ENCODE peak calls at places on chromosomes 11 and 22, in five cellular contexts. One of them, this sample, is unnamed.

GRCh38 chr11:91997178-91997577 is 227.4 kb upstream of the FAT3 start:
- DNase-seq in GM10248: no peak
- DNase-seq in Caco-2: no peak
- DNase-seq in fibroblast of pulmonary artery: no peak
- DNase-seq in GM13976: no peak
- DNase-seq in this sample: no peak

GRCh38 chr22:48635825-48636224 is 1191.8 kb downstream of the BRD1 start:
- DNase-seq in GM10248: no peak
- DNase-seq in Caco-2: no peak
- DNase-seq in fibroblast of pulmonary artery: no peak
- DNase-seq in GM13976: no peak
- DNase-seq in this sample: no peak

GRCh38 chr11:131591051-131591461 is 220.6 kb downstream of the NTM start:
- DNase-seq in GM10248: no peak
- DNase-seq in Caco-2: no peak
- DNase-seq in fibroblast of pulmonary artery: no peak
- DNase-seq in GM13976: no peak
- DNase-seq in this sample: no peak

GRCh38 chr11:75508051-75508561 is 17.6 kb downstream of the GDPD5 start:
- DNase-seq in GM10248: peak
- DNase-seq in Caco-2: no peak
- DNase-seq in fibroblast of pulmonary artery: no peak
- DNase-seq in GM13976: no peak
- DNase-seq in this sample: no peak

GRCh38 chr11:124920870-124921609 is 2.0 kb downstream of the HEPN1 start:
- DNase-seq in GM10248: peak
- DNase-seq in Caco-2: no peak
- DNase-seq in fibroblast of pulmonary artery: peak
- DNase-seq in GM13976: peak
- DNase-seq in this sample: peak

GRCh38 chr11:110679323-110679980 is 32.8 kb downstream of the ARHGAP20 start:
- DNase-seq in GM10248: no peak
- DNase-seq in Caco-2: no peak
- DNase-seq in fibroblast of pulmonary artery: peak
- DNase-seq in GM13976: no peak
- DNase-seq in this sample: no peak

GRCh38 chr22:49350441-49351121 is 477.1 kb downstream of the BRD1 start:
- DNase-seq in GM10248: no peak
- DNase-seq in Caco-2: no peak
- DNase-seq in fibroblast of pulmonary artery: no peak
- DNase-seq in GM13976: no peak
- DNase-seq in this sample: no peak

GRCh38 chr11:108027057-108027456 is 18.4 kb downstream of the CUL5 start:
- DNase-seq in GM10248: no peak
- DNase-seq in Caco-2: peak
- DNase-seq in fibroblast of pulmonary artery: no peak
- DNase-seq in GM13976: no peak
- DNase-seq in this sample: no peak

GRCh38 chr22:26298605-26299310 is 129.5 kb downstream of the SEZ6L start:
- DNase-seq in GM10248: no peak
- DNase-seq in Caco-2: no peak
- DNase-seq in fibroblast of pulmonary artery: no peak
- DNase-seq in GM13976: no peak
- DNase-seq in this sample: no peak

GRCh38 chr11:133821776-133822175 is 23.5 kb downstream of the SPATA19 start:
- DNase-seq in GM10248: peak
- DNase-seq in Caco-2: peak
- DNase-seq in fibroblast of pulmonary artery: peak
- DNase-seq in GM13976: peak
- DNase-seq in this sample: no peak

GRCh38 chr22:39818050-39818449 is 75.5 kb downstream of the ENTHD1 start:
- DNase-seq in GM10248: no peak
- DNase-seq in Caco-2: no peak
- DNase-seq in fibroblast of pulmonary artery: no peak
- DNase-seq in GM13976: no peak
- DNase-seq in this sample: no peak

GRCh38 chr22:46777609-46777970 is 15.1 kb downstream of the TBC1D22A start:
- DNase-seq in GM10248: peak
- DNase-seq in Caco-2: no peak
- DNase-seq in fibroblast of pulmonary artery: no peak
- DNase-seq in GM13976: peak
- DNase-seq in this sample: no peak

GRCh38 chr11:65915821-65916251 is 3.0 kb downstream of the C11orf68 start:
- DNase-seq in GM10248: no peak
- DNase-seq in Caco-2: no peak
- DNase-seq in fibroblast of pulmonary artery: peak
- DNase-seq in GM13976: no peak
- DNase-seq in this sample: no peak

GRCh38 chr11:13051257-13051656 is 42.1 kb downstream of the RASSF10 start:
- DNase-seq in GM10248: no peak
- DNase-seq in Caco-2: no peak
- DNase-seq in fibroblast of pulmonary artery: no peak
- DNase-seq in GM13976: no peak
- DNase-seq in this sample: no peak

GRCh38 chr22:22342697-22343602 is 98.4 kb downstream of the VPREB1 start:
- DNase-seq in GM10248: peak
- DNase-seq in Caco-2: peak
- DNase-seq in fibroblast of pulmonary artery: peak
- DNase-seq in GM13976: peak
- DNase-seq in this sample: no peak

GRCh38 chr11:65132988-65133700 is 1.2 kb downstream of the SYVN1 start:
- DNase-seq in GM10248: peak
- DNase-seq in Caco-2: peak
- DNase-seq in fibroblast of pulmonary artery: no peak
- DNase-seq in GM13976: peak
- DNase-seq in this sample: no peak

GRCh38 chr11:64060861-64061444 is 25.2 kb downstream of the FLRT1 start:
- DNase-seq in GM10248: peak
- DNase-seq in Caco-2: no peak
- DNase-seq in fibroblast of pulmonary artery: peak
- DNase-seq in GM13976: peak
- DNase-seq in this sample: no peak

GRCh38 chr11:10590516-10590915 is 22.1 kb upstream of the LYVE1 start:
- DNase-seq in GM10248: no peak
- DNase-seq in Caco-2: no peak
- DNase-seq in fibroblast of pulmonary artery: no peak
- DNase-seq in GM13976: no peak
- DNase-seq in this sample: no peak

GRCh38 chr11:27204527-27204926 is 158.5 kb downstream of the CCDC34 start:
- DNase-seq in GM10248: no peak
- DNase-seq in Caco-2: peak
- DNase-seq in fibroblast of pulmonary artery: no peak
- DNase-seq in GM13976: no peak
- DNase-seq in this sample: no peak

GRCh38 chr11:15801126-15801525 is 555.2 kb downstream of the SOX6 start:
- DNase-seq in GM10248: no peak
- DNase-seq in Caco-2: no peak
- DNase-seq in fibroblast of pulmonary artery: no peak
- DNase-seq in GM13976: no peak
- DNase-seq in this sample: no peak

GRCh38 chr11:57513911-57514537 is 1.5 kb downstream of the SLC43A1 start:
- DNase-seq in GM10248: peak
- DNase-seq in Caco-2: peak
- DNase-seq in fibroblast of pulmonary artery: peak
- DNase-seq in GM13976: peak
- DNase-seq in this sample: no peak

GRCh38 chr11:19216021-19216420 is 14.2 kb upstream of the CSRP3 start:
- DNase-seq in GM10248: no peak
- DNase-seq in Caco-2: no peak
- DNase-seq in fibroblast of pulmonary artery: no peak
- DNase-seq in GM13976: no peak
- DNase-seq in this sample: no peak

GRCh38 chr11:19220903-19221682 is 19.3 kb upstream of the CSRP3 start:
- DNase-seq in GM10248: no peak
- DNase-seq in Caco-2: peak
- DNase-seq in fibroblast of pulmonary artery: peak
- DNase-seq in GM13976: no peak
- DNase-seq in this sample: no peak

GRCh38 chr11:19216709-19217374 is 15.1 kb upstream of the CSRP3 start:
- DNase-seq in GM10248: no peak
- DNase-seq in Caco-2: no peak
- DNase-seq in fibroblast of pulmonary artery: no peak
- DNase-seq in GM13976: no peak
- DNase-seq in this sample: no peak

GRCh38 chr11:19218216-19218615 is 16.4 kb upstream of the CSRP3 start:
- DNase-seq in GM10248: no peak
- DNase-seq in Caco-2: no peak
- DNase-seq in fibroblast of pulmonary artery: no peak
- DNase-seq in GM13976: no peak
- DNase-seq in this sample: no peak

GRCh38 chr11:19218801-19219460 is 17.1 kb upstream of the CSRP3 start:
- DNase-seq in GM10248: no peak
- DNase-seq in Caco-2: no peak
- DNase-seq in fibroblast of pulmonary artery: peak
- DNase-seq in GM13976: no peak
- DNase-seq in this sample: no peak
- TF ChIP-seq CTCF in GM10248: no peak
- TF ChIP-seq CTCF in Caco-2: no peak
- TF ChIP-seq CTCF in fibroblast of pulmonary artery: no peak
- TF ChIP-seq CTCF in GM13976: no peak
- TF ChIP-seq CTCF in this sample: no peak

GRCh38 chr22:17077255-17077654 is 7.5 kb upstream of the IL17RA start:
- DNase-seq in GM10248: no peak
- DNase-seq in Caco-2: no peak
- DNase-seq in fibroblast of pulmonary artery: no peak
- DNase-seq in GM13976: no peak
- DNase-seq in this sample: no peak

GRCh38 chr22:17072877-17073276 is 11.9 kb upstream of the IL17RA start:
- DNase-seq in GM10248: no peak
- DNase-seq in Caco-2: no peak
- DNase-seq in fibroblast of pulmonary artery: no peak
- DNase-seq in GM13976: no peak
- DNase-seq in this sample: no peak

GRCh38 chr22:17079572-17079971 is 5.2 kb upstream of the IL17RA start:
- DNase-seq in GM10248: no peak
- DNase-seq in Caco-2: no peak
- DNase-seq in fibroblast of pulmonary artery: no peak
- DNase-seq in GM13976: no peak
- DNase-seq in this sample: no peak

DNA sequence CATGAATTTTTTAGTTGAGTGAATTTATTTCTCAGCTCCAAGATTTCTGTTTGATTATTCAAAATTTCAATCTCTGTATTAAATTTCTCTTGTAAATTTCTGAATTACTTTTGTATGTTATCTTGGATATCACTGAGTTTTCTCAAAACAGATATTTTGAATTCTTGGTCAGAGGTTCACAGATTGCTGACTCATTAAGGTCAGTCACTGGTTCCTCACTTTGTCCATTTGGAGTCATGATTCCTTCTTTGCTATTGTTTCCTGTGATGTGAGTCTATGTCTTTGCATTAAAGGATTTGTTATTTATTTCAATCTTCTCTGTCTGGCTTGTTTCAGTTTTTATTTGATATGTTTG is 10.2 kb upstream of the IL17RA start:
- DNase-seq in GM10248: no peak
- DNase-seq in Caco-2: no peak
- DNase-seq in fibroblast of pulmonary artery: no peak
- DNase-seq in GM13976: no peak
- DNase-seq in this sample: no peak
- TF ChIP-seq CTCF in GM10248: no peak
- TF ChIP-seq CTCF in Caco-2: no peak
- TF ChIP-seq CTCF in fibroblast of pulmonary artery: no peak
- TF ChIP-seq CTCF in GM13976: no peak
- TF ChIP-seq CTCF in this sample: no peak

GRCh38 chr11:123235117-123235686 is 40.2 kb upstream of the CLMP start:
- DNase-seq in GM10248: no peak
- DNase-seq in Caco-2: peak
- DNase-seq in fibroblast of pulmonary artery: peak
- DNase-seq in GM13976: no peak
- DNase-seq in this sample: no peak
- TF ChIP-seq CTCF in GM10248: peak
- TF ChIP-seq CTCF in Caco-2: peak
- TF ChIP-seq CTCF in fibroblast of pulmonary artery: peak
- TF ChIP-seq CTCF in GM13976: no peak
- TF ChIP-seq CTCF in this sample: peak

GRCh38 chr11:32297629-32298028 is 137.7 kb downstream of the WT1 start:
- DNase-seq in GM10248: peak
- DNase-seq in Caco-2: no peak
- DNase-seq in fibroblast of pulmonary artery: peak
- DNase-seq in GM13976: peak
- DNase-seq in this sample: no peak
- TF ChIP-seq CTCF in GM10248: peak
- TF ChIP-seq CTCF in Caco-2: peak
- TF ChIP-seq CTCF in fibroblast of pulmonary artery: peak
- TF ChIP-seq CTCF in GM13976: no peak
- TF ChIP-seq CTCF in this sample: peak

DNA sequence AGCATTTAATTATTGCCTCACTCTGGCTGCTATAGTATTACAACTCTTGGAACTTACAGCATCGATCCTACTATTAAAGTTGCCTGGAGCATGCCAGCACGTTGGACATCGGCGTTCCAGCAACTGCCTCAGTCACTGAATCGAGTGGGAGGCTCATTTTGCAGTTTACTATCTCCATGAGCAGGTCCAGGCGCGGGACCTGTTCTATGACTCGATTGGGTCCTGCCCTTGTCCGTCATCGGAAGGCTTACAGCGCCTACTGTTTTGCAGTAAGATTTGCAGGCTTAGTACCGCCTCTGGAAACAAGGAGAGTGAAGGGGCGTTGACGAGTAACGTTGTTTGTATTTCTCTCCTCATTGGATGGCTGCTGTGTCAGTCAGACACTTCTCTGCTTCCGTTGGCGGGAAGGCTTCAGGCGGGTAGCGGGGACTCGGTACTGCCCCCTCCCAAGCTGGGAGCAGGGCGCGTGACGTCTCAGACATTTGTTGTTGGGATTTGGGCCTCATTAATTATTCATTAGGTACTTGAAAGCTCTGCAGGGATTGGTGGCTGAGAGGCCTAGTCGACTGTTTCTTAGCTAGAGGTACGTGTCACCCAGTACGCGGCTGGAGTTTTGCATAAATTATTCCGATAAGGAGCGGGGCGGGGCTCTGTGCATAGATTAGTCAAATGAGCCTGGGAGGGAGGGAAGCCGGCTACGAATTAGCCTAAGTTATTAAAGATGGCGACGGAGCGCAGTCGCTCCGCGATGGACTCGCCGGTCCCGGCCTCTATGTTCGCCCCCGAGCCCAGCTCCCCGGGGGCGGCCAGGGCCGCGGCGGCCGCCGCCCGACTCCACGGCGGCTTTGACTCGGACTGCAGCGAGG is at the start of gene GTPBP1:
- DNase-seq in GM10248: peak
- DNase-seq in Caco-2: peak
- DNase-seq in fibroblast of pulmonary artery: peak
- DNase-seq in GM13976: peak
- DNase-seq in this sample: peak
- TF ChIP-seq CTCF in GM10248: no peak
- TF ChIP-seq CTCF in Caco-2: no peak
- TF ChIP-seq CTCF in fibroblast of pulmonary artery: no peak
- TF ChIP-seq CTCF in GM13976: no peak
- TF ChIP-seq CTCF in this sample: no peak

This sample was measured in type B pancreatic cell.